ENCODE peak calls at places on chromosomes 11 and 22, in eight cellular contexts. One of them, this sample, is unnamed.

GRCh38 chr11:16587670-16588069 is 150.8 kb upstream of the C11orf58 start:
- DNase-seq in stimulated activated CD4-positive, alpha-beta T cell treated with anti-CD3 and anti-CD28 coated beads, TNF-alpha, amount 100 ng/mL, for 24 hours: no peak
- DNase-seq in NAMALWA: no peak
- DNase-seq in GM03348: no peak
- DNase-seq in GM18507: no peak
- DNase-seq in lower lobe of right lung: no peak
- DNase-seq in choroid plexus epithelial cell: no peak
- DNase-seq in endothelial cell: no peak
- DNase-seq in this sample: no peak

GRCh38 chr11:72641900-72642814 is 32.1 kb downstream of the PDE2A start:
- DNase-seq in stimulated activated CD4-positive, alpha-beta T cell treated with anti-CD3 and anti-CD28 coated beads, TNF-alpha, amount 100 ng/mL, for 24 hours: no peak
- DNase-seq in NAMALWA: no peak
- DNase-seq in GM03348: peak
- DNase-seq in GM18507: no peak
- DNase-seq in lower lobe of right lung: peak
- DNase-seq in choroid plexus epithelial cell: no peak
- DNase-seq in endothelial cell: peak
- DNase-seq in this sample: peak

GRCh38 chr22:24807284-24807950 is 1.4 kb downstream of the SGSM1 start:
- DNase-seq in stimulated activated CD4-positive, alpha-beta T cell treated with anti-CD3 and anti-CD28 coated beads, TNF-alpha, amount 100 ng/mL, for 24 hours: no peak
- DNase-seq in NAMALWA: no peak
- DNase-seq in GM03348: no peak
- DNase-seq in GM18507: no peak
- DNase-seq in lower lobe of right lung: no peak
- DNase-seq in choroid plexus epithelial cell: peak
- DNase-seq in endothelial cell: peak
- DNase-seq in this sample: peak

GRCh38 chr11:17012712-17013547 is 1.3 kb downstream of the PLEKHA7 start:
- DNase-seq in stimulated activated CD4-positive, alpha-beta T cell treated with anti-CD3 and anti-CD28 coated beads, TNF-alpha, amount 100 ng/mL, for 24 hours: no peak
- DNase-seq in NAMALWA: no peak
- DNase-seq in GM03348: no peak
- DNase-seq in GM18507: no peak
- DNase-seq in lower lobe of right lung: peak
- DNase-seq in choroid plexus epithelial cell: peak
- DNase-seq in endothelial cell: peak
- DNase-seq in this sample: peak

GRCh38 chr22:48823941-48824340 is 1003.7 kb downstream of the BRD1 start:
- DNase-seq in stimulated activated CD4-positive, alpha-beta T cell treated with anti-CD3 and anti-CD28 coated beads, TNF-alpha, amount 100 ng/mL, for 24 hours: no peak
- DNase-seq in NAMALWA: no peak
- DNase-seq in GM03348: no peak
- DNase-seq in GM18507: no peak
- DNase-seq in lower lobe of right lung: no peak
- DNase-seq in choroid plexus epithelial cell: no peak
- DNase-seq in endothelial cell: no peak
- DNase-seq in this sample: no peak

GRCh38 chr11:66637557-66638176 is 836 bp upstream of the RBM4 start:
- DNase-seq in stimulated activated CD4-positive, alpha-beta T cell treated with anti-CD3 and anti-CD28 coated beads, TNF-alpha, amount 100 ng/mL, for 24 hours: no peak
- DNase-seq in NAMALWA: peak
- DNase-seq in GM03348: no peak
- DNase-seq in GM18507: no peak
- DNase-seq in lower lobe of right lung: no peak
- DNase-seq in choroid plexus epithelial cell: no peak
- DNase-seq in endothelial cell: peak
- DNase-seq in this sample: peak

GRCh38 chr11:11626128-11626527 is 4.3 kb upstream of the GALNT18 start:
- DNase-seq in stimulated activated CD4-positive, alpha-beta T cell treated with anti-CD3 and anti-CD28 coated beads, TNF-alpha, amount 100 ng/mL, for 24 hours: no peak
- DNase-seq in NAMALWA: no peak
- DNase-seq in GM03348: no peak
- DNase-seq in GM18507: no peak
- DNase-seq in lower lobe of right lung: no peak
- DNase-seq in choroid plexus epithelial cell: no peak
- DNase-seq in endothelial cell: no peak
- DNase-seq in this sample: no peak

GRCh38 chr11:30586251-30587144 is at the start of gene MPPED2:
- DNase-seq in stimulated activated CD4-positive, alpha-beta T cell treated with anti-CD3 and anti-CD28 coated beads, TNF-alpha, amount 100 ng/mL, for 24 hours: no peak
- DNase-seq in NAMALWA: no peak
- DNase-seq in GM03348: peak
- DNase-seq in GM18507: peak
- DNase-seq in lower lobe of right lung: peak
- DNase-seq in choroid plexus epithelial cell: peak
- DNase-seq in endothelial cell: peak
- DNase-seq in this sample: peak

GRCh38 chr11:118415739-118416068 is 14.3 kb downstream of the ATP5MG start:
- DNase-seq in stimulated activated CD4-positive, alpha-beta T cell treated with anti-CD3 and anti-CD28 coated beads, TNF-alpha, amount 100 ng/mL, for 24 hours: no peak
- DNase-seq in NAMALWA: no peak
- DNase-seq in GM03348: peak
- DNase-seq in GM18507: no peak
- DNase-seq in lower lobe of right lung: no peak
- DNase-seq in choroid plexus epithelial cell: peak
- DNase-seq in endothelial cell: no peak
- DNase-seq in this sample: no peak

GRCh38 chr11:46672381-46672839 is 28.0 kb downstream of the ARHGAP1 start:
- DNase-seq in stimulated activated CD4-positive, alpha-beta T cell treated with anti-CD3 and anti-CD28 coated beads, TNF-alpha, amount 100 ng/mL, for 24 hours: no peak
- DNase-seq in NAMALWA: no peak
- DNase-seq in GM03348: no peak
- DNase-seq in GM18507: no peak
- DNase-seq in lower lobe of right lung: no peak
- DNase-seq in choroid plexus epithelial cell: no peak
- DNase-seq in endothelial cell: no peak
- DNase-seq in this sample: no peak

GRCh38 chr22:35357883-35358621 is 22.8 kb upstream of the HMOX1 start:
- DNase-seq in stimulated activated CD4-positive, alpha-beta T cell treated with anti-CD3 and anti-CD28 coated beads, TNF-alpha, amount 100 ng/mL, for 24 hours: no peak
- DNase-seq in NAMALWA: no peak
- DNase-seq in GM03348: peak
- DNase-seq in GM18507: no peak
- DNase-seq in lower lobe of right lung: no peak
- DNase-seq in choroid plexus epithelial cell: no peak
- DNase-seq in endothelial cell: no peak
- DNase-seq in this sample: no peak